ENCODE peak calls at places on chromosome 13, in eight cellular contexts. One of them, this sample, is unnamed.

GRCh38 chr13:21901772-21902708 is 231.2 kb downstream of the FGF9 start:
- DNase-seq in AG09319: no peak
- DNase-seq in hepatic stellate cell: no peak
- DNase-seq in activated naive CD4-positive, alpha-beta T cell treated with anti-CD3 and anti-CD28 coated beads, Interleukin-2, amount 10 ng/mL, durations not matched to agents 7 days and 5 days: no peak
- DNase-seq in EH: no peak
- DNase-seq in NCI-H187: no peak
- DNase-seq in GM13976: no peak
- DNase-seq in mesendoderm: no peak
- DNase-seq in this sample: no peak

GRCh38 chr13:111909501-111909900 is 157.4 kb upstream of the SOX1 start:
- DNase-seq in AG09319: no peak
- DNase-seq in hepatic stellate cell: no peak
- DNase-seq in activated naive CD4-positive, alpha-beta T cell treated with anti-CD3 and anti-CD28 coated beads, Interleukin-2, amount 10 ng/mL, durations not matched to agents 7 days and 5 days: no peak
- DNase-seq in EH: no peak
- DNase-seq in NCI-H187: no peak
- DNase-seq in GM13976: no peak
- DNase-seq in mesendoderm: no peak
- DNase-seq in this sample: no peak

GRCh38 chr13:44792096-44792495 is 197.2 kb downstream of the NUFIP1 start:
- DNase-seq in AG09319: no peak
- DNase-seq in hepatic stellate cell: no peak
- DNase-seq in activated naive CD4-positive, alpha-beta T cell treated with anti-CD3 and anti-CD28 coated beads, Interleukin-2, amount 10 ng/mL, durations not matched to agents 7 days and 5 days: no peak
- DNase-seq in EH: no peak
- DNase-seq in NCI-H187: no peak
- DNase-seq in GM13976: no peak
- DNase-seq in mesendoderm: no peak
- DNase-seq in this sample: no peak

GRCh38 chr13:108283110-108283509 is 13.6 kb downstream of the TNFSF13B start:
- DNase-seq in AG09319: no peak
- DNase-seq in hepatic stellate cell: no peak
- DNase-seq in activated naive CD4-positive, alpha-beta T cell treated with anti-CD3 and anti-CD28 coated beads, Interleukin-2, amount 10 ng/mL, durations not matched to agents 7 days and 5 days: no peak
- DNase-seq in EH: no peak
- DNase-seq in NCI-H187: no peak
- DNase-seq in GM13976: no peak
- DNase-seq in mesendoderm: no peak
- DNase-seq in this sample: no peak

GRCh38 chr13:22665531-22665930 is 515.2 kb upstream of the SGCG start:
- DNase-seq in AG09319: no peak
- DNase-seq in hepatic stellate cell: no peak
- DNase-seq in activated naive CD4-positive, alpha-beta T cell treated with anti-CD3 and anti-CD28 coated beads, Interleukin-2, amount 10 ng/mL, durations not matched to agents 7 days and 5 days: no peak
- DNase-seq in EH: no peak
- DNase-seq in NCI-H187: no peak
- DNase-seq in GM13976: no peak
- DNase-seq in mesendoderm: no peak
- DNase-seq in this sample: no peak

GRCh38 chr13:46663216-46663615 is 110.2 kb downstream of the LRCH1 start:
- DNase-seq in AG09319: no peak
- DNase-seq in hepatic stellate cell: no peak
- DNase-seq in activated naive CD4-positive, alpha-beta T cell treated with anti-CD3 and anti-CD28 coated beads, Interleukin-2, amount 10 ng/mL, durations not matched to agents 7 days and 5 days: no peak
- DNase-seq in EH: no peak
- DNase-seq in NCI-H187: no peak
- DNase-seq in GM13976: no peak
- DNase-seq in mesendoderm: peak; percentile 68
- DNase-seq in this sample: no peak

GRCh38 chr13:70812481-70812880 is 704.2 kb upstream of the KLHL1 start:
- DNase-seq in AG09319: peak; percentile 10
- DNase-seq in hepatic stellate cell: no peak
- DNase-seq in activated naive CD4-positive, alpha-beta T cell treated with anti-CD3 and anti-CD28 coated beads, Interleukin-2, amount 10 ng/mL, durations not matched to agents 7 days and 5 days: no peak
- DNase-seq in EH: no peak
- DNase-seq in NCI-H187: no peak
- DNase-seq in GM13976: no peak
- DNase-seq in mesendoderm: no peak
- DNase-seq in this sample: peak; percentile 37

GRCh38 chr13:44296856-44297255 is 76.8 kb upstream of the SERP2 start:
- DNase-seq in AG09319: no peak
- DNase-seq in hepatic stellate cell: no peak
- DNase-seq in activated naive CD4-positive, alpha-beta T cell treated with anti-CD3 and anti-CD28 coated beads, Interleukin-2, amount 10 ng/mL, durations not matched to agents 7 days and 5 days: no peak
- DNase-seq in EH: no peak
- DNase-seq in NCI-H187: no peak
- DNase-seq in GM13976: no peak
- DNase-seq in mesendoderm: no peak
- DNase-seq in this sample: no peak

GRCh38 chr13:109881961-109882558 is 95.7 kb upstream of the IRS2 start:
- DNase-seq in AG09319: no peak
- DNase-seq in hepatic stellate cell: no peak
- DNase-seq in activated naive CD4-positive, alpha-beta T cell treated with anti-CD3 and anti-CD28 coated beads, Interleukin-2, amount 10 ng/mL, durations not matched to agents 7 days and 5 days: no peak
- DNase-seq in EH: no peak
- DNase-seq in NCI-H187: no peak
- DNase-seq in GM13976: no peak
- DNase-seq in mesendoderm: peak; percentile 27
- DNase-seq in this sample: no peak

GRCh38 chr13:113121928-113122420 is 625 bp upstream of the F10 start:
- DNase-seq in AG09319: no peak
- DNase-seq in hepatic stellate cell: no peak
- DNase-seq in activated naive CD4-positive, alpha-beta T cell treated with anti-CD3 and anti-CD28 coated beads, Interleukin-2, amount 10 ng/mL, durations not matched to agents 7 days and 5 days: no peak
- DNase-seq in EH: no peak
- DNase-seq in NCI-H187: no peak
- DNase-seq in GM13976: no peak
- DNase-seq in mesendoderm: no peak
- DNase-seq in this sample: no peak

GRCh38 chr13:34462843-34463242 is 479.2 kb upstream of the NBEA start:
- DNase-seq in AG09319: no peak
- DNase-seq in hepatic stellate cell: peak; percentile 60
- DNase-seq in activated naive CD4-positive, alpha-beta T cell treated with anti-CD3 and anti-CD28 coated beads, Interleukin-2, amount 10 ng/mL, durations not matched to agents 7 days and 5 days: no peak
- DNase-seq in EH: peak; percentile 82
- DNase-seq in NCI-H187: no peak
- DNase-seq in GM13976: no peak
- DNase-seq in mesendoderm: no peak
- DNase-seq in this sample: no peak

GRCh38 chr13:81051873-81052272 is 710.9 kb upstream of the SPRY2 start:
- DNase-seq in AG09319: no peak
- DNase-seq in hepatic stellate cell: no peak
- DNase-seq in activated naive CD4-positive, alpha-beta T cell treated with anti-CD3 and anti-CD28 coated beads, Interleukin-2, amount 10 ng/mL, durations not matched to agents 7 days and 5 days: no peak
- DNase-seq in EH: no peak
- DNase-seq in NCI-H187: no peak
- DNase-seq in GM13976: no peak
- DNase-seq in mesendoderm: peak; percentile 28
- DNase-seq in this sample: no peak

GRCh38 chr13:24540236-24541126 is 27.9 kb upstream of the PARP4 start:
- DNase-seq in AG09319: no peak
- DNase-seq in hepatic stellate cell: no peak
- DNase-seq in activated naive CD4-positive, alpha-beta T cell treated with anti-CD3 and anti-CD28 coated beads, Interleukin-2, amount 10 ng/mL, durations not matched to agents 7 days and 5 days: no peak
- DNase-seq in EH: no peak
- DNase-seq in NCI-H187: no peak
- DNase-seq in GM13976: peak; percentile 44
- DNase-seq in mesendoderm: peak; percentile 72
- DNase-seq in this sample: no peak

GRCh38 chr13:60139272-60139671 is 24.5 kb downstream of the DIAPH3 start:
- DNase-seq in AG09319: no peak
- DNase-seq in hepatic stellate cell: peak; percentile 26
- DNase-seq in activated naive CD4-positive, alpha-beta T cell treated with anti-CD3 and anti-CD28 coated beads, Interleukin-2, amount 10 ng/mL, durations not matched to agents 7 days and 5 days: no peak
- DNase-seq in EH: peak; percentile 61
- DNase-seq in NCI-H187: no peak
- DNase-seq in GM13976: no peak
- DNase-seq in mesendoderm: no peak
- DNase-seq in this sample: no peak

GRCh38 chr13:35764359-35765015 is 288.0 kb upstream of the MAB21L1 start:
- DNase-seq in AG09319: no peak
- DNase-seq in hepatic stellate cell: no peak
- DNase-seq in activated naive CD4-positive, alpha-beta T cell treated with anti-CD3 and anti-CD28 coated beads, Interleukin-2, amount 10 ng/mL, durations not matched to agents 7 days and 5 days: no peak
- DNase-seq in EH: peak; percentile 78
- DNase-seq in NCI-H187: no peak
- DNase-seq in GM13976: no peak
- DNase-seq in mesendoderm: no peak
- DNase-seq in this sample: no peak

GRCh38 chr13:80921971-80922370 is 581.0 kb upstream of the SPRY2 start:
- DNase-seq in AG09319: no peak
- DNase-seq in hepatic stellate cell: no peak
- DNase-seq in activated naive CD4-positive, alpha-beta T cell treated with anti-CD3 and anti-CD28 coated beads, Interleukin-2, amount 10 ng/mL, durations not matched to agents 7 days and 5 days: no peak
- DNase-seq in EH: no peak
- DNase-seq in NCI-H187: no peak
- DNase-seq in GM13976: no peak
- DNase-seq in mesendoderm: no peak
- DNase-seq in this sample: no peak

GRCh38 chr13:114142640-114143490 is 10.4 kb upstream of the RASA3 start:
- DNase-seq in AG09319: no peak
- DNase-seq in hepatic stellate cell: no peak
- DNase-seq in activated naive CD4-positive, alpha-beta T cell treated with anti-CD3 and anti-CD28 coated beads, Interleukin-2, amount 10 ng/mL, durations not matched to agents 7 days and 5 days: peak; percentile 93
- DNase-seq in EH: peak; percentile 22
- DNase-seq in NCI-H187: peak; percentile 88
- DNase-seq in GM13976: no peak
- DNase-seq in mesendoderm: no peak
- DNase-seq in this sample: no peak

GRCh38 chr13:99351772-99352171 is 44.6 kb upstream of the GPR183 start:
- DNase-seq in AG09319: no peak
- DNase-seq in hepatic stellate cell: no peak
- DNase-seq in activated naive CD4-positive, alpha-beta T cell treated with anti-CD3 and anti-CD28 coated beads, Interleukin-2, amount 10 ng/mL, durations not matched to agents 7 days and 5 days: peak; percentile 49
- DNase-seq in EH: no peak
- DNase-seq in NCI-H187: no peak
- DNase-seq in GM13976: no peak
- DNase-seq in mesendoderm: peak; percentile 29
- DNase-seq in this sample: no peak

GRCh38 chr13:75566658-75567057 is 17.1 kb downstream of the UCHL3 start:
- DNase-seq in AG09319: no peak
- DNase-seq in hepatic stellate cell: peak; percentile 29
- DNase-seq in activated naive CD4-positive, alpha-beta T cell treated with anti-CD3 and anti-CD28 coated beads, Interleukin-2, amount 10 ng/mL, durations not matched to agents 7 days and 5 days: no peak
- DNase-seq in EH: peak; percentile 67
- DNase-seq in NCI-H187: no peak
- DNase-seq in GM13976: no peak
- DNase-seq in mesendoderm: no peak
- DNase-seq in this sample: no peak

GRCh38 chr13:99377641-99378040 is 70.4 kb upstream of the GPR183 start:
- DNase-seq in AG09319: no peak
- DNase-seq in hepatic stellate cell: no peak
- DNase-seq in activated naive CD4-positive, alpha-beta T cell treated with anti-CD3 and anti-CD28 coated beads, Interleukin-2, amount 10 ng/mL, durations not matched to agents 7 days and 5 days: no peak
- DNase-seq in EH: no peak
- DNase-seq in NCI-H187: no peak
- DNase-seq in GM13976: no peak
- DNase-seq in mesendoderm: no peak
- DNase-seq in this sample: no peak